ENCODE peak calls at places on chromosomes 7 and 10, in four cellular contexts. N is dorsolateral prefrontal cortex, B is ascending aorta, L is left ventricle myocardium inferior. J is an unnamed sample.

GRCh38 chr7:150800576-150801241 is at the start of gene TMEM176A:
- DNase-seq in N (no peak), B (no peak), L (no peak), J (no peak)

GRCh38 chr10:132345345-132345744 is 13.4 kb downstream of the LRRC27 start:
- DNase-seq in N (no peak), B (no peak), L (no peak), J (no peak)

GRCh38 chr10:5464521-5464920 is 34.8 kb downstream of the CALML5 start:
- DNase-seq in N (no peak), B (no peak), L (no peak), J (no peak)

GRCh38 chr10:48406204-48406603 is 99.7 kb downstream of the MAPK8 start:
- DNase-seq in N (no peak), B (no peak), L (no peak), J (peak)

GRCh38 chr10:93334181-93334580 is 148.0 kb downstream of the MYOF start:
- DNase-seq in N (no peak), B (no peak), L (no peak), J (no peak)

GRCh38 chr10:28853195-28853594 is 175.9 kb downstream of the BAMBI start:
- DNase-seq in N (no peak), B (no peak), L (no peak), J (peak)

GRCh38 chr10:66604195-66604594 is 321.6 kb upstream of the LRRTM3 start:
- DNase-seq in N (no peak), B (peak), L (no peak), J (no peak)

GRCh38 chr10:13352519-13352918 is 4.4 kb upstream of the SEPHS1 start:
- DNase-seq in N (no peak), B (no peak), L (no peak), J (no peak)

GRCh38 chr10:70693619-70694286 is 21.4 kb downstream of the ADAMTS14 start:
- DNase-seq in N (no peak), B (no peak), L (peak), J (peak)

GRCh38 chr7:102467581-102468415 is 3.0 kb downstream of the LRWD1 start:
- DNase-seq in N (no peak), B (no peak), L (no peak), J (no peak)

GRCh38 chr7:100590077-100590737 is 4.1 kb downstream of the FBXO24 start:
- DNase-seq in N (no peak), B (no peak), L (no peak), J (no peak)

GRCh38 chr10:129725482-129725881 is 238.6 kb downstream of the EBF3 start:
- DNase-seq in N (no peak), B (no peak), L (no peak), J (no peak)

GRCh38 chr10:95906675-95907453 is 911 bp upstream of the CC2D2B start:
- DNase-seq in N (peak), B (peak), L (peak), J (peak)

GRCh38 chr7:103803631-103804030 is 185.8 kb downstream of the RELN start:
- DNase-seq in N (no peak), B (no peak), L (no peak), J (no peak)

GRCh38 chr10:114990991-114991390 is 53.0 kb downstream of the TRUB1 start:
- DNase-seq in N (no peak), B (no peak), L (no peak), J (no peak)

DNA sequence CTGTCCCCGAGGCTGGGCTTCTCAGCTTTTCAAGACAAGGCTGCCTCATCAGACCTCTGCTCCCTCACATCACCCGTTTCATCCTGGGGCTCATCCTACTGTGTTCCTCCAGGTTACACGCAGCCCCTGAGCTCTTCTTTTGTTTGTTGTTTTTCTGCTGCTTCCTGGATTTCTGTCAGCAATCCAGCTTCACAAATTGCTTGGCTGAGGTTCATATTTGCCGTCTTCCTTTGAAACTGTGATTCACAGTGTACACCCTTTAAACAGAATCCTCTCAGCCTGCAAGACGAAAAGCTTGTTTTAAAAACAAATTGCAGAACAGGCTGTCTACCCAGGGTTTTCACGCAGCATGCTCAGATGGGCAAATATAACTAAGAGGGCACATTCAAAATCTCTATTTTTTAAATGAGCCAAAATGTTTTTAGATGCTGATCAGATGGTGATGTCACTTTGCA is 39.1 kb upstream of the PARD3 start:
- DNase-seq in N (no peak), B (no peak), L (no peak), J (peak)
- H3K4me3 ChIP-seq in N (no peak), B (no peak), L (peak), J (peak)

GRCh38 chr10:23981520-23982309 is 227.2 kb upstream of the KIAA1217 start:
- DNase-seq in N (no peak), B (no peak), L (no peak), J (peak)
- TF ChIP-seq CTCF in N (no peak), B (no peak), L (no peak), J (peak)

GRCh38 chr10:75013007-75013406 is 98.4 kb upstream of the SAMD8 start:
- DNase-seq in N (no peak), B (no peak), L (no peak), J (no peak)

GRCh38 chr10:75014516-75015230 is 96.8 kb upstream of the SAMD8 start:
- DNase-seq in N (no peak), B (no peak), L (no peak), J (no peak)

GRCh38 chr10:75016290-75016689 is 95.2 kb upstream of the SAMD8 start:
- DNase-seq in N (no peak), B (no peak), L (no peak), J (no peak)

GRCh38 chr10:75013522-75013921 is 97.9 kb upstream of the SAMD8 start:
- DNase-seq in N (no peak), B (no peak), L (no peak), J (no peak)

DNA sequence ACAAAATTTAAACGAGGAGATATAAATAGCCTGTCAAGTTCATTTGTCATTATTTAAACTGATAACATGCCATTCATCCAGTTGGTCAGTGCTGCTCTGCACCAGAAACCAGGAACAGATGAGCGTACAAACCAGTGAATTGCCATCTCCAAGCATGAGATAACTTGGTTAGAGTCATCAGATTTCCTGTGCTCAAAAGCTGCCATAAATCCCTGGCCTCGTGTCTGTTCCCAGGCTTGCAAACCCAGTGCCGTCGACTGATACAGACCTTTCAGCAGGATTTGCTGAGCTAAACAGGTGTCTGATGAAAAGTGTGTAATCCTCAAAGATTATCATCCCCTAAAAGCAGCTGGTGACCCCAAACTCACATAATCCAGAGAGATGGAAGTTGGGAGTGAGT is 96.0 kb upstream of the SAMD8 start:
- DNase-seq in N (no peak), B (no peak), L (no peak), J (no peak)
- H3K4me3 ChIP-seq in N (no peak), B (no peak), L (no peak), J (no peak)

DNA sequence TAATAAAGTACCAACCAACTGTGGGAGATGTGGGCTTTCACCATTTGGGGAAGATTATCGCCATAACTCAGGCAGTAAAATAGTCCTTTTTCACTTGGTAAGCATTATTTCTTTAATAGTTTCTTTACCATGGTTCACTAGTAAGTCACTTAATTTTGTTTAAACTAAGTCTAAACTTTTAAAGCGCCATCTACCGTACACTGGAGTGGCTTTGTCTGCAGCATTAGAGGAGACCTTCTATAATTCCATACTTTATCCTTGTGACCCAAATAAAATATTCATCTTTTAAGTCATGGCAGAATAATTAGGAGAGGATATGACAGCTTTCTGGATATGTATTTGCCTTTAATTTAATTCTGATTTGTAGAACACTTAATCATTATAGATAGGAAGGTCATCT is 468.0 kb downstream of the MAGI2 start:
- DNase-seq in N (no peak), B (no peak), L (no peak), J (no peak)
- TF ChIP-seq CTCF in N (no peak), B (no peak), L (no peak), J (no peak)

DNA sequence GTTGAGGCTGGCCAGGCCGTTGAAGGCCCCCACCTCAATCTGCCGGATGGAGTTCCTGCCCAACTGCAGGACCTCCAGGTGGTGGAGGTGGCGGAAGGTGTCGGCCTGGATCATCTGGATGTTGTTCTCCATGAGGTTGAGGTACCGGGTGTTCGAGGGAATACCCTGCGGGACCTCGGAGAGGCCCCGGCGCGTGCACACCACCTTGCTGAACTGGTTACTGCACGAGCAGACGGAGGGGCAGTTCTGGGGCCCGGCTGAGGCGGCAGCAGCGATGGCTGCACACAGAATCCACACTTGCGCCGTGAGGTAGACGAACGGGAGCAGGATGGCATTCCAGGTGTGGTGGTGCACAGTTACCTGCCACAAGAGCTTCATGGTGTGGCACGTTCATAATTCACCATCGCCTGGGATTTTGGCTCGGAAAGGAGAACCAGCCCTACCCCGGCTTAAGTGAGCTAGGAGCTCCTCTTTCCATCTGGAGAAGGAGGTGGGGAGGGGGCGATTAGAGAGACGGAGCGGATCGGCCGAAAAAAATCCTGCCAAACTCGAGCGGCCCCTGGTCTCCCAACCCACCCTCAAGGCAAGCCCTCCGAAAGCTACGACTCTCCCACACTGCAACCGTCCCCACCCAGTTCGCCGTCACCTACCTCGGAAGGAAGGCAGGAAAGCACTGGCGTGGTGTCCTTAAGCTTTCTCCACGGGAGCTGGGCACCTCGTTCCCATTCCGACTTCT is 806 bp downstream of the LRRC4 start:
- DNase-seq in N (no peak), B (no peak), L (no peak), J (no peak)
- H3K4me3 ChIP-seq in N (peak), B (peak), L (peak), J (no peak)

GRCh38 chr7:2646336-2646679 is 14.5 kb downstream of the TTYH3 start:
- DNase-seq in N (no peak), B (no peak), L (no peak), J (no peak)

GRCh38 chr7:2644514-2645273 is 12.9 kb downstream of the TTYH3 start:
- DNase-seq in N (no peak), B (no peak), L (no peak), J (no peak)

GRCh38 chr7:2641406-2642393 is 9.9 kb downstream of the TTYH3 start:
- DNase-seq in N (peak), B (peak), L (peak), J (peak)

GRCh38 chr7:2645274-2645868 is 13.6 kb downstream of the TTYH3 start:
- DNase-seq in N (no peak), B (no peak), L (no peak), J (peak)

DNA sequence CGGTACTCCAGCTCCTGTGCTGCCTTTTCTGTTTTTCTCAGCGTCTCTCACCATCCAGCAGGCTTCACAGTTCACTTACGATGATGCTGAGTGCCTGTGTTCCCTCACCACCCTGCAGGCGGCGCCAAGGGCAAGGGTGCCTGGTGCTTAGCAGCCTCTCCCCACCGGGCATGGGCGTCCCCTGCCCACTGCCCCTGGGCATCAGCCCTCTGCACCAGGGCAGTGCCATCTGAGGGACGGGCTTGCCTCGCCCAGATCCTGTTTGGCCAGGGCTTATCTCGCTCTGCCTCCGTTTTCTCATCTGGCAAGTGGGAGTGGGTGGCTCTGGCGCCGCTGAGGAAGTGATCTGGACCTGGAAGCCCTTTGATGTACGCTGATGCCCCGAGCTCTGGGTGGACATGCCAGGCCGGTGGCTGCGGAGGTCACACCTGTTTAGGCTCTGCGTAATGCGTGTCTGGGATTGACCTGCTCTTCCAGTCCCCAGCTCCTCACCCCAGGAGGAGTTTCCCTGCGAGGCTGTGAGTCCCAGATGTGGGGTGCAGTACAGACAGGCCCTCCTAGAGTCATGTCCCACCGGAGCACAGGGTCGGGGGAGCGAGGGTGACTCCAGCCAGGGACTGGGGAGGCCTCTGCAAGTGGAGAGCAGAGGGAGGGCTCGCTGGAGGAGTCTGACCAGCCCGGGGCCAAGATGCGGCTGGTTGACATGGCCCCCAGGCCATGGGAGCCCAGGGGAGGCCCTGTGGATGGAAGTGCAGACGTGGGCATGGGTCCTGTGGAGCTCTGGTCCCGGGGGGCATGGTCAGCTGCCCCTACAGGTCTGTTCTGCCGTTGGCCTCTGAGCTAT is 11.8 kb downstream of the TTYH3 start:
- DNase-seq in N (no peak), B (no peak), L (no peak), J (no peak)
- TF ChIP-seq CTCF in N (no peak), B (no peak), L (no peak), J (peak)

GRCh38 chr10:18117272-18117671 is 23.0 kb upstream of the CACNB2 start:
- DNase-seq in N (no peak), B (no peak), L (no peak), J (no peak)
- H3K4me3 ChIP-seq in N (no peak), B (no peak), L (no peak), J (no peak)

GRCh38 chr7:112138453-112138852 is 67.7 kb downstream of the DOCK4 start:
- DNase-seq in N (no peak), B (no peak), L (no peak), J (no peak)
- TF ChIP-seq CTCF in N (no peak), B (no peak), L (no peak), J (no peak)

DNA sequence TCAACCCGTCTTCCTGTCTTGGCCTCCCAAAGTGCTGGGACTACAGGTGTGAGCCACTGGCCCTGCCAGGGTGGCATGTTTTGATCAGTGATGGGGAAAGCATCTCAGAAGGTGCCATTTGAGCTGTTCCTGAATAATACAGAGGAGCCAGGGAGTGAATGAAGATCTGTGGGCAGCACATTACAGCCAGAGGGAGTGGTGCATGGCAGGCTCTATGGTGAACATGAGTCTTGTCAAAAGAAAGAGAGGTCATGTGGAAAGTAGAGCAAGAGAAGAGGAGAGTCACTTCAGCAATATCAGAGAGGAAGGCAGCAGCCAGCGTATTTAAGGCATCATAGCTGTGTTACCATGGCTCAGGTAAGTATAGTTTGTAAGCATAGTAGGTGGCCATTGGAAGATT is 275.7 kb upstream of the LRGUK start:
- DNase-seq in N (no peak), B (no peak), L (no peak), J (no peak)
- H3K4me3 ChIP-seq in N (no peak), B (no peak), L (no peak), J (no peak)